ENCODE peak calls at places on chromosomes 7 and 10, in six cellular contexts. Q, R, L, E, M and W are unnamed samples.

GRCh38 chr10:11119843-11120242 is 102.2 kb downstream of the CELF2 start:
- DNase-seq in Q (no peak), R (no peak), L (no peak), E (no peak), M (no peak), W (no peak)

GRCh38 chr10:126689461-126689994 is 19.0 kb upstream of the C10orf90 start:
- DNase-seq in Q (no peak), R (no peak), L (no peak), E (peak), M (no peak), W (no peak)

GRCh38 chr7:157539521-157539920 is 202.7 kb downstream of the DNAJB6 start:
- DNase-seq in Q (peak), R (no peak), L (no peak), E (no peak), M (no peak), W (no peak)

GRCh38 chr10:77575271-77576006 is 62.2 kb downstream of the KCNMA1 start:
- DNase-seq in Q (no peak), R (no peak), L (no peak), E (no peak), M (no peak), W (no peak)

GRCh38 chr10:132199854-132200311 is 13.1 kb downstream of the DPYSL4 start:
- DNase-seq in Q (no peak), R (no peak), L (no peak), E (peak), M (no peak), W (no peak)

GRCh38 chr7:102845351-102845750 is 67.4 kb upstream of the LRRC17 start:
- DNase-seq in Q (no peak), R (no peak), L (no peak), E (no peak), M (no peak), W (no peak)

GRCh38 chr7:5630670-5631069 is 150.8 kb downstream of the RNF216 start:
- DNase-seq in Q (no peak), R (no peak), L (peak), E (no peak), M (no peak), W (no peak)

GRCh38 chr7:80790877-80791276 is 128.0 kb downstream of the SEMA3C start:
- DNase-seq in Q (no peak), R (no peak), L (no peak), E (no peak), M (no peak), W (no peak)

GRCh38 chr10:42801135-42801534 is 18.5 kb downstream of the BMS1 start:
- DNase-seq in Q (no peak), R (no peak), L (no peak), E (no peak), M (no peak), W (no peak)

GRCh38 chr10:61465807-61466425 is 12.7 kb upstream of the TMEM26 start:
- DNase-seq in Q (no peak), R (no peak), L (no peak), E (no peak), M (no peak), W (no peak)

GRCh38 chr7:132865766-132866531 is 215.9 kb downstream of the CHCHD3 start:
- DNase-seq in Q (no peak), R (no peak), L (no peak), E (no peak), M (peak), W (no peak)

GRCh38 chr10:34102237-34102673 is 712.8 kb downstream of the PARD3 start:
- DNase-seq in Q (no peak), R (no peak), L (no peak), E (peak), M (no peak), W (no peak)

GRCh38 chr7:20412023-20412422 is 81.3 kb downstream of the ITGB8 start:
- DNase-seq in Q (no peak), R (no peak), L (no peak), E (no peak), M (no peak), W (no peak)

GRCh38 chr10:120961720-120962259 is 110.6 kb downstream of the WDR11 start:
- DNase-seq in Q (no peak), R (no peak), L (no peak), E (no peak), M (no peak), W (no peak)
- H3K27ac ChIP-seq in Q (no peak), R (no peak), L (no peak), E (peak), M (no peak), W (no peak)

GRCh38 chr7:140635345-140635744 is 5.3 kb downstream of the DENND2A start:
- DNase-seq in Q (no peak), R (no peak), L (no peak), E (no peak), M (no peak), W (no peak)

GRCh38 chr7:140625908-140626868 is 14.4 kb downstream of the DENND2A start:
- DNase-seq in Q (peak), R (no peak), L (no peak), E (peak), M (peak), W (peak)

GRCh38 chr7:140635821-140636220 is 4.8 kb downstream of the DENND2A start:
- DNase-seq in Q (no peak), R (no peak), L (no peak), E (no peak), M (no peak), W (no peak)

GRCh38 chr7:140631006-140631405 is 9.6 kb downstream of the DENND2A start:
- DNase-seq in Q (no peak), R (no peak), L (no peak), E (no peak), M (no peak), W (no peak)

GRCh38 chr7:140631602-140632001 is 9.0 kb downstream of the DENND2A start:
- DNase-seq in Q (no peak), R (no peak), L (no peak), E (no peak), M (no peak), W (no peak)
- H3K27ac ChIP-seq in Q (no peak), R (no peak), L (no peak), E (peak), M (no peak), W (no peak)

GRCh38 chr7:37117261-37117660 is 331.4 kb downstream of the ELMO1 start:
- DNase-seq in Q (no peak), R (no peak), L (no peak), E (no peak), M (no peak), W (no peak)

GRCh38 chr7:37113661-37114355 is 334.9 kb downstream of the ELMO1 start:
- DNase-seq in Q (no peak), R (no peak), L (no peak), E (no peak), M (no peak), W (no peak)

GRCh38 chr7:37118029-37118428 is 330.6 kb downstream of the ELMO1 start:
- DNase-seq in Q (no peak), R (no peak), L (no peak), E (no peak), M (no peak), W (no peak)

GRCh38 chr7:37119296-37119695 is 329.4 kb downstream of the ELMO1 start:
- DNase-seq in Q (no peak), R (no peak), L (no peak), E (no peak), M (no peak), W (no peak)

DNA sequence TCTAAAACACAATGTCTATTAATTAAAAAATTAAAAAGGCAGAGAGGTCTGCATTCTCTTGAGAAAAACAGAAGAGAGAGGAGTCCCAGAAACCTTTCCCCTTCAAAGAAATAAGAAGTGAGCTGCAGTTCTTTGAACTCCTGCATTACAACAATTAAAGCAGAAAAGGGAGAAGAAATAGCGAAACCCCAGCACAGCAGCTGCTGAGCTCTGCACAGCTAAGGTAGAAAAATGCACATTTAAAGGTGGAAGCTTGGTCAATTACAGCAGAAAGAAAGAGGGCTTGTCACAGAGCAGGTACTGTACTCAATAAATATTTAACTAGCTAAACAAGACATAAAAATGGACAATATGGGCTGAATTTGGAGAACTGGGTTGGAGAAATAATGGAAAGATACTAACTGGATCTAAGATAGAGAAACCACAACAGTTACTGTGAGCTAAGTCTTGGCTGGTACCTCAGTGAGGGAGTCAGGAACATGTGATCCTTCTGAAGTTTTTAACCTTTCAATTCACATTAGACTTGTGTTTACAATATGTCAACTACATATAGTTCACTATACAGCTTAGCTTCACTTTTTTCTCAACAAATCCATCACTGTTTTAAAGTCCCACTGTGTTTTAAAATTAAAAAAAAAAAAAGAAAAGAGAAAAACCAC is 332.5 kb downstream of the ELMO1 start:
- DNase-seq in Q (no peak), R (peak), L (no peak), E (no peak), M (no peak), W (no peak)
- H3K27ac ChIP-seq in Q (no peak), R (no peak), L (no peak), E (no peak), M (no peak), W (no peak)

GRCh38 chr7:55120501-55121198 is 101.8 kb downstream of the EGFR start:
- DNase-seq in Q (no peak), R (no peak), L (no peak), E (no peak), M (peak), W (no peak)
- H3K27ac ChIP-seq in Q (peak), R (no peak), L (no peak), E (peak), M (peak), W (no peak)

GRCh38 chr7:99141334-99141733 is 2.6 kb downstream of the SMURF1 start:
- DNase-seq in Q (no peak), R (peak), L (no peak), E (no peak), M (no peak), W (no peak)

GRCh38 chr7:99139031-99139430 is 4.9 kb downstream of the SMURF1 start:
- DNase-seq in Q (no peak), R (no peak), L (no peak), E (no peak), M (no peak), W (no peak)

GRCh38 chr7:99141756-99142726 is 1.9 kb downstream of the SMURF1 start:
- DNase-seq in Q (peak), R (peak), L (peak), E (peak), M (peak), W (peak)

GRCh38 chr7:99142727-99143521 is 984 bp downstream of the SMURF1 start:
- DNase-seq in Q (peak), R (peak), L (peak), E (no peak), M (peak), W (peak)

DNA sequence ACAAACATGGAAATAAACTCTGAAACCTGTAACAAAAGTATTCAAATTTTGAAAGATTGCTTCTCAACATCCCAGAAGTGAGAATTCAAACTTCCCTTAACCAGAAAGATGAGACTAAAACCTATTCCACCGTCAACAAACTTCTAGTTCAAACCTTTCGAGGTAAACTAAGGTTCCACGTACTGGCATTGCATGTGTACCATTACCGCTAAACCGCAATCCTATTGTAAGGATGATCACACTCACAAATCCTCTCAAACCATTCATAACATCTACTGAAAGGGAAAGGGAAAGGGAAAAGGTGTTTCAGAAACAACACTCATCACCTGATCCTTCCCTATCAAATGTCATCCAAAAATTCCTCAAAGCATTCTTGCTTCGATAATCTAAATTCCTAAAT is 3.1 kb downstream of the SMURF1 start:
- DNase-seq in Q (no peak), R (peak), L (no peak), E (no peak), M (no peak), W (no peak)
- H3K27ac ChIP-seq in Q (peak), R (peak), L (no peak), E (peak), M (no peak), W (no peak)

DNA sequence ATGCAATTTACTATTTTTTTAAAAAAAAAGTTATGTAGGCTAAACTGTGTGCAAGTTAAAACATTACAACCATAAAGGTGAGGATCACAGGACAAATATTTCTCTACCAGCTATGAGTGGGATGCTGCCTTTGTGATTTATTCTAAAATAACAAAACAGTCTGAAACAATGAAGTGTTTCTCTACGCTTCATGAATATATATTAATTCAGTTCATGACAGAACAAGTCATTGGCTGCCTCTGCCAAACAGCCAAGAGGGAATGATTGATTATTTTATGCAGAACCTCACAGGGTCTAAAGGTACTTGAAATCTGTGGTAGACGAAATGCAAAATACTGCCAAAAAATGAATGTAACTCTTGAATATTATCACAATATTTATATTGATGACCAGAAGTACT is 29.0 kb upstream of the SOSTDC1 start:
- DNase-seq in Q (no peak), R (no peak), L (no peak), E (no peak), M (no peak), W (no peak)
- H3K27ac ChIP-seq in Q (no peak), R (no peak), L (no peak), E (no peak), M (peak), W (no peak)

GRCh38 chr10:27642023-27642589 is 103.5 kb downstream of the MKX start:
- DNase-seq in Q (no peak), R (no peak), L (no peak), E (no peak), M (no peak), W (no peak)

GRCh38 chr10:27644307-27644939 is 101.2 kb downstream of the MKX start:
- DNase-seq in Q (no peak), R (no peak), L (no peak), E (no peak), M (no peak), W (no peak)

GRCh38 chr10:27646604-27647191 is 98.9 kb downstream of the MKX start:
- DNase-seq in Q (no peak), R (no peak), L (no peak), E (no peak), M (no peak), W (no peak)

GRCh38 chr10:27643296-27643695 is 102.3 kb downstream of the MKX start:
- DNase-seq in Q (no peak), R (no peak), L (no peak), E (no peak), M (no peak), W (no peak)

GRCh38 chr10:27646194-27646593 is 99.4 kb downstream of the MKX start:
- DNase-seq in Q (no peak), R (no peak), L (no peak), E (no peak), M (no peak), W (no peak)
- H3K27ac ChIP-seq in Q (peak), R (no peak), L (no peak), E (no peak), M (no peak), W (no peak)

DNA sequence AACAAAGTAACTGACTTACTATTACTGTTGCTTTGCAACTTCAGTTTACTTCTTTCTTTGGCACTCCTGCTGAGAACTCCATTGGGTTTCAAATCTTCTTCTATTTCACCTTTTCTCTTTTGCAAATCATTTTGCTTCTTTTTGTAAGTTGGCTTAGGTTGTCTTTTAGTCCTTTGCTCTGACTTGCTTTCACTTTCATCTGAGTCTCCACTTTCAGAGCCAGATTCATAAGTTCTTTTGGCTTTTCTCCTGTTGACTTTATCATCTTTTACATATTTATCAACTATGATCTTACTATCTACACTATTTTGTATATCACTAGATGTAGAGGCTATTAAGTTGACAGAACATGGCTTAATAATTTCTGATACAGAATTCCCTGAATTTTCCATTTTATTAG is 73.4 kb downstream of the NRBF2 start:
- DNase-seq in Q (no peak), R (no peak), L (no peak), E (no peak), M (no peak), W (no peak)
- H3K27ac ChIP-seq in Q (no peak), R (no peak), L (no peak), E (peak), M (no peak), W (peak)

DNA sequence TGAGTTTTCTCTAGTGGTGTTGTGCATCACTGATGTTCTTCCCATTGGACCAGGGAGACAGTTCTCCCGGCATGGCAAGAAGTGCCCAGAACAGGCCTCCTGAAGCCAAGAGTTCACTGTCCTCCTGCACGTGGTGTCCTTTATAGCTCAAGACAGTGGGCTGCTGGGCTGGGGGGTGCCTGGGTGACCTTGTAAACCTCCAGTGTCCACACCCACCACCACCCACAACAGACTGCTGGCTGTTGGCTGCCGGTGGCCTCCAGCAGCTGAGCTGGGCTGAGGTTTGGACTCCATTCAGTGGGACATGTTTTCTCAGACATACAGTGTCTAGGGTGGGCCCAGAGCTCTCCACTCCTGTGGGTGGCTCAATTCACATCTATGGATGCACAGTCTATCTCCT is 42.2 kb downstream of the HK1 start:
- DNase-seq in Q (no peak), R (no peak), L (no peak), E (no peak), M (no peak), W (no peak)
- H3K27ac ChIP-seq in Q (peak), R (peak), L (no peak), E (peak), M (no peak), W (no peak)

GRCh38 chr7:139692723-139693122 is 85.1 kb downstream of the HIPK2 start:
- DNase-seq in Q (no peak), R (no peak), L (no peak), E (no peak), M (no peak), W (no peak)

GRCh38 chr7:139695616-139696015 is 82.2 kb downstream of the HIPK2 start:
- DNase-seq in Q (no peak), R (no peak), L (no peak), E (no peak), M (no peak), W (no peak)

GRCh38 chr7:139691253-139691781 is 86.5 kb downstream of the HIPK2 start:
- DNase-seq in Q (no peak), R (no peak), L (no peak), E (no peak), M (no peak), W (no peak)

GRCh38 chr7:139694389-139694676 is 83.5 kb downstream of the HIPK2 start:
- DNase-seq in Q (no peak), R (no peak), L (no peak), E (no peak), M (no peak), W (no peak)

DNA sequence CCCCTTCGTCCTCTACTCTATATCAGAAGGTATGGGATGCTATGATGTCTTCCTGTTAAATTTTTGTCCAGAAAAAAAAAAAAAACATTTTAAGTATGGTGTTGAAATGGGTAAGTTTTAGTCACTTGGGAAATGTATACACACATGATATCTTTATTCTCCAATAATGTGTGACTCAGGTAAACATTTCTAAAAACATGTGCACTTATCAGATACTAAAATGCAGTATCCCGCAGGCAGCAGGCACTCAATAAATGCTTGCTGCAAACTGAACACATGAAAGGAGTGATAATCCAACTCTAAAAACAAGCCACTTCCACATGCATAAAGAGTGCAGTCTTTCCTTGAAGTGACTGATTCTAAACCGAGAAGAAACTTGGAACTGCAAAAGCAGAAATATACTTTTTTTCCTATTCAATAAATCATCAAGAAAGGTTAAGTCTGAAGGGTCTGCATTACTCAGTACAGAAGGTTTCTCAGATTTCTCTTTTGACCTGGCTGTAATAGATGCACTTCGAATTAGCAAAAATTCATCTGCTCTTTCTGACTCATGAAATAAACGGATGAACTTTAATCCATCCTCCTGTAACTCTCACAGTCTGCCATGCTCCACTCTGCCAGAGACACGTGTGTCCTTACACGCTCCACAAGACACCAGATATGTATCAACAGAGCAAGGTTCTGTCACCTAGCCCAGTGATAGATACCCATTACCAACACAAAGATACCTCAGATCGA is 84.0 kb downstream of the HIPK2 start:
- DNase-seq in Q (no peak), R (no peak), L (no peak), E (no peak), M (no peak), W (no peak)
- H3K27ac ChIP-seq in Q (no peak), R (no peak), L (no peak), E (no peak), M (no peak), W (no peak)